ENCODE peak calls at places on chromosomes 1 and 21, in seven cellular contexts. G is IMR-90, K is stomach, E is heart left ventricle, X is mucosa of descending colon, H is astrocyte of the spinal cord, R is fibroblast of villous mesenchyme. L is an unnamed sample.

GRCh38 chr1:98467122-98467521 is 194.4 kb upstream of the SNX7 start:
- DNase-seq in G (no peak), K (no peak), E (no peak), X (no peak), H (no peak), R (no peak), L (no peak)

GRCh38 chr1:203184467-203184866 is 2.0 kb downstream of the CHI3L1 start:
- DNase-seq in G (no peak), K (no peak), E (peak), X (no peak), H (no peak), R (no peak), L (no peak)

GRCh38 chr21:38496224-38496623 is 2.1 kb downstream of the ERG start:
- DNase-seq in G (no peak), K (no peak), E (no peak), X (no peak), H (no peak), R (no peak), L (no peak)

GRCh38 chr1:198918920-198919319 is 280.1 kb downstream of the PTPRC start:
- DNase-seq in G (peak), K (no peak), E (no peak), X (no peak), H (no peak), R (peak), L (no peak)

GRCh38 chr1:228802386-228803221 is 67.3 kb downstream of the RHOU start:
- DNase-seq in G (peak), K (no peak), E (no peak), X (no peak), H (no peak), R (peak), L (no peak)

GRCh38 chr1:84442256-84442655 is 36.8 kb upstream of the RPF1 start:
- DNase-seq in G (peak), K (no peak), E (no peak), X (peak), H (peak), R (peak), L (no peak)

GRCh38 chr1:222801067-222801466 is 13.8 kb upstream of the DISP1 start:
- DNase-seq in G (no peak), K (no peak), E (no peak), X (no peak), H (no peak), R (no peak), L (no peak)

GRCh38 chr1:60068393-60069045 is 5.1 kb downstream of the C1orf87 start:
- DNase-seq in G (no peak), K (no peak), E (no peak), X (no peak), H (peak), R (peak), L (no peak)

GRCh38 chr1:209486861-209487260 is 96.7 kb upstream of the CAMK1G start:
- DNase-seq in G (peak), K (no peak), E (no peak), X (no peak), H (no peak), R (no peak), L (no peak)

GRCh38 chr21:32334980-32335471 is 36.4 kb downstream of the MRAP start:
- DNase-seq in G (no peak), K (no peak), E (no peak), X (no peak), H (peak), R (no peak), L (no peak)

GRCh38 chr1:224710196-224710595 is 94.1 kb downstream of the CNIH3 start:
- DNase-seq in G (peak), K (no peak), E (no peak), X (no peak), H (peak), R (peak), L (no peak)

GRCh38 chr1:8943516-8943896 is 2.2 kb upstream of the CA6 start:
- DNase-seq in G (no peak), K (no peak), E (no peak), X (no peak), H (no peak), R (no peak), L (no peak)

GRCh38 chr1:18950415-18951026 is 6.0 kb downstream of the IFFO2 start:
- DNase-seq in G (no peak), K (no peak), E (peak), X (no peak), H (no peak), R (no peak), L (peak)

GRCh38 chr1:41501581-41501980 is 17.1 kb upstream of the EDN2 start:
- DNase-seq in G (no peak), K (peak), E (no peak), X (peak), H (no peak), R (no peak), L (no peak)

GRCh38 chr1:215567491-215568286 is 585 bp downstream of the KCTD3 start:
- DNase-seq in G (peak), K (no peak), E (peak), X (peak), H (peak), R (peak), L (peak)

GRCh38 chr1:228697209-228698016 is 37.9 kb upstream of the RHOU start:
- DNase-seq in G (peak), K (peak), E (no peak), X (peak), H (peak), R (peak), L (peak)

GRCh38 chr1:32876341-32877210 is 5.9 kb upstream of the FNDC5 start:
- DNase-seq in G (no peak), K (peak), E (peak), X (peak), H (peak), R (peak), L (peak)

GRCh38 chr1:229339520-229339919 is 3.3 kb downstream of the CCSAP start:
- DNase-seq in G (no peak), K (no peak), E (no peak), X (no peak), H (no peak), R (no peak), L (no peak)

GRCh38 chr1:155179107-155180031 is 5.7 kb downstream of the TRIM46 start:
- DNase-seq in G (no peak), K (peak), E (peak), X (peak), H (no peak), R (no peak), L (no peak)

GRCh38 chr1:85462931-85463665 is 1.9 kb downstream of the DDAH1 start:
- DNase-seq in G (no peak), K (no peak), E (no peak), X (no peak), H (no peak), R (no peak), L (no peak)

GRCh38 chr1:169868978-169869377 is 24.7 kb downstream of the SCYL3 start:
- DNase-seq in G (no peak), K (no peak), E (no peak), X (no peak), H (no peak), R (no peak), L (no peak)

GRCh38 chr1:33280091-33280661 is 23.9 kb downstream of the ZNF362 start:
- DNase-seq in G (no peak), K (no peak), E (peak), X (no peak), H (no peak), R (no peak), L (no peak)

GRCh38 chr1:51744506-51745303 is 127.8 kb downstream of the OSBPL9 start:
- DNase-seq in G (no peak), K (no peak), E (no peak), X (no peak), H (no peak), R (no peak), L (no peak)

GRCh38 chr1:181514298-181515290 is 31.3 kb downstream of the CACNA1E start:
- DNase-seq in G (no peak), K (no peak), E (no peak), X (no peak), H (no peak), R (no peak), L (no peak)

GRCh38 chr1:69401894-69402293 is 165.8 kb upstream of the LRRC7 start:
- DNase-seq in G (no peak), K (no peak), E (no peak), X (no peak), H (no peak), R (no peak), L (no peak)

GRCh38 chr21:36134820-36135390 is at the start of gene CBR3:
- DNase-seq in G (peak), K (peak), E (peak), X (peak), H (peak), R (peak), L (peak)

GRCh38 chr1:244231572-244232315 is 180.7 kb downstream of the ZBTB18 start:
- DNase-seq in G (peak), K (peak), E (no peak), X (no peak), H (peak), R (no peak), L (no peak)

GRCh38 chr1:54277451-54278355 is 77.7 kb downstream of the MRPL37 start:
- DNase-seq in G (no peak), K (peak), E (no peak), X (peak), H (no peak), R (peak), L (no peak)

GRCh38 chr1:100868364-100868995 is 26.2 kb downstream of the EXTL2 start:
- DNase-seq in G (peak), K (no peak), E (no peak), X (no peak), H (peak), R (peak), L (no peak)

GRCh38 chr21:42081138-42081537 is 10.0 kb downstream of the UMODL1 start:
- DNase-seq in G (no peak), K (no peak), E (peak), X (no peak), H (no peak), R (peak), L (no peak)

GRCh38 chr21:31293986-31294385 is 50.1 kb downstream of the TIAM1 start:
- DNase-seq in G (peak), K (no peak), E (no peak), X (no peak), H (peak), R (peak), L (no peak)

GRCh38 chr1:51745304-51745570 is 128.3 kb downstream of the OSBPL9 start:
- DNase-seq in G (no peak), K (no peak), E (no peak), X (no peak), H (no peak), R (no peak), L (no peak)

GRCh38 chr1:181324797-181325616 is 158.3 kb upstream of the CACNA1E start:
- DNase-seq in G (no peak), K (no peak), E (no peak), X (no peak), H (no peak), R (no peak), L (no peak)

GRCh38 chr1:228216371-228217320 is 8.8 kb downstream of the OBSCN start:
- DNase-seq in G (no peak), K (no peak), E (peak), X (no peak), H (no peak), R (no peak), L (peak)

GRCh38 chr1:173506437-173506836 is 29.3 kb downstream of the PRDX6 start:
- DNase-seq in G (no peak), K (peak), E (no peak), X (peak), H (no peak), R (no peak), L (no peak)
- H3K4me3 ChIP-seq in G (no peak), K (no peak), E (no peak), X (no peak), H (no peak), R (no peak), L (no peak)

GRCh38 chr1:110068646-110069301 is 1.7 kb downstream of the ALX3 start:
- DNase-seq in G (no peak), K (no peak), E (no peak), X (no peak), H (no peak), R (no peak), L (no peak)

GRCh38 chr1:110069302-110070281 is 880 bp downstream of the ALX3 start:
- DNase-seq in G (no peak), K (no peak), E (no peak), X (no peak), H (no peak), R (no peak), L (no peak)

GRCh38 chr1:110067957-110068645 is 2.4 kb downstream of the ALX3 start:
- DNase-seq in G (no peak), K (no peak), E (no peak), X (no peak), H (no peak), R (no peak), L (no peak)

GRCh38 chr1:110065841-110066240 is 4.6 kb downstream of the ALX3 start:
- DNase-seq in G (no peak), K (no peak), E (no peak), X (no peak), H (no peak), R (no peak), L (no peak)

DNA sequence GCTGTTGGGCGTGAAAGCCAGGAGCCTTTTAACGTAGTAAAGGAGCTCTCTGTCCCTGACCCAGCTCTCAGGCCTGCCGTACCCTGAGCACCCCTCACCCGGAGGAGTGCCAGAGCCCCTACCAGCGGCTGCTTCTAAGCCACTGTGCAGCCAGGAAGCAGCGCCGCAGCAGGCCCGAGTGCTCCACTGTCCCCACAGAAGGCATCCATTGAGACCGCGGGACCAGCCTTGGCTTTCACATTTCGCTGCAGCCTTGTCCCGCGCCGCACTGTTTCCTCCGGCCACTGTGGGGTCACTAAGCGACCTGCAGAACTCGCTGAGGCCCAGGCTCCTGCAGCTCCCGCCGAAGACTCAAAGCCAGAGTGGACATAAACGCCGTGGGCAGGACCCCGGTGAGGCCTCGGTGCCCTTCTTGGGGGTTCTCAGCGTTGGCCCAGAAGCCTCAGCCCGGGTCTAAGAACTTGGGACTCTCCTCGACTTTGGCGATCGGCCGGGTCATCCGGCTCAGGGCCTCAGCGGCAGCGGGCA is 3.0 kb downstream of the ALX3 start:
- DNase-seq in G (no peak), K (no peak), E (no peak), X (no peak), H (no peak), R (no peak), L (no peak)
- H3K4me3 ChIP-seq in G (no peak), K (no peak), E (no peak), X (no peak), H (no peak), R (no peak), L (no peak)

GRCh38 chr1:93177991-93178390 is 2.2 kb downstream of the TMED5 start:
- DNase-seq in G (peak), K (no peak), E (no peak), X (no peak), H (peak), R (peak), L (no peak)
- H3K4me3 ChIP-seq in G (peak), K (peak), E (peak), X (no peak), H (peak), R (peak), L (peak)

DNA sequence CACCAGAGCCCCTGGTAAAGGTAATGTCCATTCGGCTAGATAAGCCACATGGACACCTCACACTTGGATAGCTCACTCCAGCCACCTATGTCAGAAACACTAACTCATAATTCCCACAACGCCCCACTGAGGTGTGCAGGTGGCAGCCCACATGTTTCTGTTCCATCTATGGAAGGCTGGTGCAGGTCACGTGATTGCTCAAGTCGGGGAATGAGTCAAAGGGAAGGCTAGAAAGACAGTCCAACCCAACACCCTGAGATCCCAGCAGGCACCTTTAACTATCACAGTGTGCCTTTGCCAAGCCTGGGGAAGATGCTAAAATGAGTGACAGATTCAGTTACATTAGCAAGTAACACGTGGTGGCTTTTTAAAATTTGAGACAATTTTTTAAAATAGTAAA is 45.3 kb upstream of the KCNE1 start:
- DNase-seq in G (no peak), K (no peak), E (no peak), X (no peak), H (no peak), R (no peak), L (no peak)
- H3K4me3 ChIP-seq in G (no peak), K (no peak), E (no peak), X (no peak), H (no peak), R (no peak), L (no peak)

DNA sequence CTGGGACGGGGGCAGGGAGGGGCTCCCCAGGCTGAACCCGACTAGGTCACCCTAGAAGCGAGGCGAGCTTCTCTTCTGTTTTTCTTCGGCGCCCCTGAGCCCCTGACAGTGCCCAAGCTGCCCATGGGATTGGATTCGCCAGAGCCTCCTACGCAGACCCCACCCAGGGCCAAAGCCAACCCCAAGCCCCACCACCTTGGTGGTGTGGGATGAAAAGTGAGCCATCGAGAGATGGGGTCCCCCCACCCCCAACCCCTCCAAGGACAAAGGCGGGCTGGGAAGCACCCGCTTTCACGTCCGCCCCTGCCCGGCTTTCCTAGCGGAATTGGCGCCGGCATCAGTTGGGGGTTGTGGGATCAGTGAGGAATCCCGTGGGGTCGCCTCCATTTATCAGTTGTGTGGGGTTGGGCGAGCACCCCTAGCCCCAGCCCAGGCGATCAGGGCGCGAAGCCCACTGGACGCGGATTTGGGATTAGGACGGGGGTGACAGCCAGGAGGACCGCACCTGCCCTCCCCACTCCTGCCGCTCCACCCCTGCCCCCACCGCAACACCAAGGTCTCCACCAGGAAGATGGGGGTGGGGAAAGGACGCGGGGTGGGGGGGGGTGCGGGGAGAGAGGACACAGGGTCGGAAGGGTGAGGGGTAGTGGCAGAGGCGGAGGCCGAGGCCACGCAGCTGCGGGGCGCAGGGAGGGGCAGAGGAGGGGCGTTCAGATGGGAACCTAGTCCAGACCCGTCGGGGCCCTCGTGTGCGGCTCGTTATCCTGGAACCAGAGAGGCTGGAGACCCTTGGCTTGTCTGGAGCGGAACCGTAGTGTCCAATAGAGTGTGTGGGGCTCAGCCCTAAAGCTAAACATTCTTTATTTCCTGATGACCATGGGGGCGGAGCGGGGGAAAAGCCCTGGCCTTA is 4.4 kb downstream of the TSPEAR start:
- DNase-seq in G (no peak), K (peak), E (no peak), X (no peak), H (no peak), R (no peak), L (no peak)
- H3K4me3 ChIP-seq in G (no peak), K (no peak), E (no peak), X (no peak), H (no peak), R (no peak), L (no peak)

GRCh38 chr1:201178718-201179117 is 11.9 kb upstream of the IGFN1 start:
- DNase-seq in G (no peak), K (no peak), E (no peak), X (no peak), H (no peak), R (no peak), L (no peak)
- H3K4me3 ChIP-seq in G (no peak), K (no peak), E (no peak), X (no peak), H (no peak), R (no peak), L (no peak)

L was measured in lower lobe of right lung.